ENCODE peak calls at places on chromosome 9, in six cellular contexts. S, X, V, Q, U and G are unnamed samples.

GRCh38 chr9:136506425-136506824 is 23.6 kb upstream of the SEC16A start:
- DNase-seq in S (no peak), X (no peak), V (no peak), Q (no peak), U (no peak), G (no peak)

GRCh38 chr9:127927457-127928231 is 2.9 kb downstream of the PIP5KL1 start:
- DNase-seq in S (peak), X (no peak), V (no peak), Q (peak), U (peak), G (peak)

GRCh38 chr9:16099901-16100300 is 547.1 kb downstream of the CCDC171 start:
- DNase-seq in S (no peak), X (no peak), V (no peak), Q (no peak), U (no peak), G (no peak)

GRCh38 chr9:132722564-132723065 is 52.4 kb downstream of the GTF3C4 start:
- DNase-seq in S (no peak), X (no peak), V (no peak), Q (no peak), U (no peak), G (no peak)

GRCh38 chr9:86405086-86405491 is 50.9 kb upstream of the TUT7 start:
- DNase-seq in S (no peak), X (peak), V (no peak), Q (no peak), U (no peak), G (no peak)

GRCh38 chr9:134515026-134515821 is 126.4 kb upstream of the COL5A1 start:
- DNase-seq in S (no peak), X (no peak), V (peak), Q (no peak), U (no peak), G (peak)

GRCh38 chr9:71793386-71794105 is 25.2 kb upstream of the CEMIP2 start:
- DNase-seq in S (no peak), X (no peak), V (peak), Q (peak), U (no peak), G (peak)

GRCh38 chr9:6215562-6215961 is at the start of gene IL33:
- DNase-seq in S (no peak), X (peak), V (no peak), Q (no peak), U (no peak), G (peak)

GRCh38 chr9:18910858-18911257 is 122.2 kb downstream of the SAXO1 start:
- DNase-seq in S (no peak), X (peak), V (peak), Q (no peak), U (no peak), G (no peak)

GRCh38 chr9:73132034-73132776 is 19.5 kb upstream of the ANXA1 start:
- DNase-seq in S (peak), X (peak), V (peak), Q (peak), U (peak), G (peak)

GRCh38 chr9:95937131-95937530 is 61.6 kb downstream of the ERCC6L2 start:
- DNase-seq in S (no peak), X (no peak), V (no peak), Q (no peak), U (no peak), G (no peak)

GRCh38 chr9:107983191-107983603 is 493.6 kb upstream of the KLF4 start:
- DNase-seq in S (no peak), X (peak), V (peak), Q (peak), U (no peak), G (peak)

GRCh38 chr9:82332774-82333152 is 344.2 kb downstream of the SPATA31D1 start:
- DNase-seq in S (no peak), X (no peak), V (peak), Q (peak), U (no peak), G (peak)

GRCh38 chr9:91818226-91818587 is 131.8 kb downstream of the ROR2 start:
- DNase-seq in S (no peak), X (no peak), V (no peak), Q (no peak), U (no peak), G (no peak)

GRCh38 chr9:69058101-69058500 is 22.5 kb downstream of the FXN start:
- DNase-seq in S (no peak), X (no peak), V (no peak), Q (no peak), U (no peak), G (no peak)

GRCh38 chr9:4811824-4812223 is 19.1 kb downstream of the RCL1 start:
- DNase-seq in S (no peak), X (no peak), V (no peak), Q (no peak), U (no peak), G (no peak)

GRCh38 chr9:138006576-138007233 is 129.1 kb downstream of the CACNA1B start:
- DNase-seq in S (no peak), X (no peak), V (no peak), Q (no peak), U (no peak), G (no peak)

GRCh38 chr9:123267481-123268239 is 726 bp downstream of the STRBP start:
- DNase-seq in S (peak), X (no peak), V (no peak), Q (no peak), U (no peak), G (no peak)

GRCh38 chr9:97660345-97660744 is 26.7 kb downstream of the NCBP1 start:
- DNase-seq in S (no peak), X (no peak), V (no peak), Q (peak), U (no peak), G (no peak)

DNA sequence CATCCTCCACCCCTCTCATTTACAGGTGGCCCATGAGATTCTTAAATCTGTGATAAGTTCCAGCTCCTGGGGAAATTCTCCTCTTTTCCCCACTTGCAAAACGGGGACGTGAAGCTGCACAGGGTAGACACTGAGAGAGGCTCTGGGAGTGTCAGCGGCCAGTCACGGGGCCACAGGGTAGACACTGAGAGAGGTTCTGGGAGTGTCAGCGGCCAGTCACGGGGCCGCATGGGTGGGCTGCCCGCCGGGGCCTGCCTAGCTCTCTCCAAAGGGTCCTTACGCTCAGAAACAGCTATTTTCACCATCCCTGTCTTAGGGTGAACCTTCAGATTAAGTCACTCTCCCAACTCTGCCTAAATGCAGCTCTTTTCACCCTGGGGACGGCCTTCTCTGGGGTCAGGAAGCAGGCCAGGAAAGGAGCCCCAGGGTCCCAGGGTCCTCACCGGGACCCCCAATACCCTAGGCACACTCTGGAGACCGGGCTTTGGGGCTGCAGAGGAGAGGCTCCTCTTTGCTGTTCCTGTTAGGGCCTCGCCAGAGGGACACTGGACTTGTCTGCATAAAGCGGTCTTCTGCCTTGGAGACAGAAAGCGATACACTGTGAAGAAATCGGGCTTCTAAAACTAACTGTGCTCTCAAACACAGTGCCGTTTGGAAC is 1.5 kb downstream of the FAM78A start:
- DNase-seq in S (peak), X (no peak), V (no peak), Q (peak), U (peak), G (no peak)
- H3K4me3 ChIP-seq in S (peak), X (no peak), V (no peak), Q (no peak), U (peak), G (no peak)

GRCh38 chr9:121199921-121200320 is 1.7 kb downstream of the RAB14 start:
- DNase-seq in S (no peak), X (no peak), V (peak), Q (peak), U (no peak), G (peak)

GRCh38 chr9:121200346-121200745 is 1.3 kb downstream of the RAB14 start:
- DNase-seq in S (no peak), X (no peak), V (no peak), Q (no peak), U (no peak), G (peak)

GRCh38 chr9:121196389-121196788 is 5.3 kb downstream of the RAB14 start:
- DNase-seq in S (no peak), X (no peak), V (no peak), Q (no peak), U (no peak), G (no peak)

GRCh38 chr9:121197135-121197534 is 4.5 kb downstream of the RAB14 start:
- DNase-seq in S (no peak), X (no peak), V (no peak), Q (no peak), U (no peak), G (peak)

DNA sequence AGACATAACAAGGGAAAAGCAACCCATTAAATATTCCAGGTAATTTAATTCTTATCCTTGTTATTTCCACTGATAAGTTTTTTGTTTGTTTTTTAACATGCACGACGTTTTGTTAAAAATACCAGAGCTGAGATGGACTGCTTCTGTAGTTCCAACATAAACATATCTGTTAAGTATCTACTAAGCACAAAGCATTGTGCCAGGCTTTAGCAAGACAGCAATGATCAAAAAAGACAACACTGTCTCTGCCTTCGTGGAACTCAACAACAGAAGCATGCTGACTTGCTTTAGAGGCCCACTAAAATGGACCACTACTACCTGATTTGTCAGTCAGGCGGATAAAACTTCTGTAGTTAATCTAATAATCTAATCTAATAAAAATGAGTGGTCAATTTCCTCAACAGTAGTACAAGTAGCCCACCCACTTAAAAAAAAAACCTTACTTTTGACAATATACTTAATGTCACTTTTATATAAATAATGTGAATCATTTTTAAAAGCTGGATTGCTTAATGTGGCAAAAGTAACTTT is 3.1 kb downstream of the RAB14 start:
- DNase-seq in S (no peak), X (no peak), V (no peak), Q (no peak), U (no peak), G (peak)
- H3K4me2 ChIP-seq in S (peak), X (peak), V (peak), Q (no peak), U (peak), G (peak)

DNA sequence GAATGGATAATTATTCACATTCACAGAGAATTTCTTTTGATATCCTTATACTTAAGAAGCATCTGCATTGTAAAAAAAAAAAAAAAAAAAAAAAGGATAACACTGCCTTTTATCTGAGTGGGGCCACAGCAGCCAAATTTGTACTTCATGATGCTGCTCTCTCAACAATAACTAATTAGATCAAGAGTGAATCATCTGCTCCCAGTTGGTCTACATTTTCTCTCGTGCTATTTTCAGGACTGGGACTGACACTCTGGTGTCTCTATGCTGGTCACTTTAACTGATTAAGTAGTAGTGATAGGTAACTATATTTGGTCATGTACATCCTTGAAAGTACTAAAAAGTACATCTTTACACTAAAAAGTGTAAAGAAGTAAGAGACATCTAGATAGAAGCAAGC is 90.1 kb downstream of the RFX3 start:
- DNase-seq in S (no peak), X (no peak), V (no peak), Q (no peak), U (no peak), G (no peak)
- H3K4me3 ChIP-seq in S (no peak), X (no peak), V (no peak), Q (no peak), U (no peak), G (no peak)

GRCh38 chr9:106869028-106869427 is 6.1 kb downstream of the ZNF462 start:
- DNase-seq in S (no peak), X (peak), V (no peak), Q (no peak), U (no peak), G (peak)

GRCh38 chr9:106868565-106868964 is 5.6 kb downstream of the ZNF462 start:
- DNase-seq in S (no peak), X (peak), V (no peak), Q (no peak), U (no peak), G (peak)

GRCh38 chr9:106872641-106873040 is 9.7 kb downstream of the ZNF462 start:
- DNase-seq in S (no peak), X (no peak), V (no peak), Q (no peak), U (no peak), G (peak)

GRCh38 chr9:106868096-106868495 is 5.1 kb downstream of the ZNF462 start:
- DNase-seq in S (no peak), X (no peak), V (no peak), Q (no peak), U (no peak), G (no peak)

GRCh38 chr9:106869458-106869857 is 6.5 kb downstream of the ZNF462 start:
- DNase-seq in S (no peak), X (peak), V (peak), Q (peak), U (no peak), G (peak)
- H3K4me2 ChIP-seq in S (no peak), X (no peak), V (peak), Q (no peak), U (no peak), G (peak)

GRCh38 chr9:113316032-113316431 is 12.9 kb upstream of the RNF183 start:
- DNase-seq in S (no peak), X (no peak), V (no peak), Q (no peak), U (no peak), G (no peak)
- H3K4me3 ChIP-seq in S (no peak), X (no peak), V (no peak), Q (no peak), U (no peak), G (no peak)

GRCh38 chr9:110742741-110743371 is 74.3 kb downstream of the MUSK start:
- DNase-seq in S (no peak), X (peak), V (peak), Q (no peak), U (no peak), G (peak)

GRCh38 chr9:110746211-110746930 is 77.8 kb downstream of the MUSK start:
- DNase-seq in S (no peak), X (peak), V (no peak), Q (no peak), U (no peak), G (no peak)

GRCh38 chr9:110745656-110746055 is 77.1 kb downstream of the MUSK start:
- DNase-seq in S (no peak), X (no peak), V (peak), Q (no peak), U (no peak), G (peak)

GRCh38 chr9:110748251-110748893 is 79.8 kb downstream of the MUSK start:
- DNase-seq in S (no peak), X (no peak), V (no peak), Q (peak), U (no peak), G (no peak)

DNA sequence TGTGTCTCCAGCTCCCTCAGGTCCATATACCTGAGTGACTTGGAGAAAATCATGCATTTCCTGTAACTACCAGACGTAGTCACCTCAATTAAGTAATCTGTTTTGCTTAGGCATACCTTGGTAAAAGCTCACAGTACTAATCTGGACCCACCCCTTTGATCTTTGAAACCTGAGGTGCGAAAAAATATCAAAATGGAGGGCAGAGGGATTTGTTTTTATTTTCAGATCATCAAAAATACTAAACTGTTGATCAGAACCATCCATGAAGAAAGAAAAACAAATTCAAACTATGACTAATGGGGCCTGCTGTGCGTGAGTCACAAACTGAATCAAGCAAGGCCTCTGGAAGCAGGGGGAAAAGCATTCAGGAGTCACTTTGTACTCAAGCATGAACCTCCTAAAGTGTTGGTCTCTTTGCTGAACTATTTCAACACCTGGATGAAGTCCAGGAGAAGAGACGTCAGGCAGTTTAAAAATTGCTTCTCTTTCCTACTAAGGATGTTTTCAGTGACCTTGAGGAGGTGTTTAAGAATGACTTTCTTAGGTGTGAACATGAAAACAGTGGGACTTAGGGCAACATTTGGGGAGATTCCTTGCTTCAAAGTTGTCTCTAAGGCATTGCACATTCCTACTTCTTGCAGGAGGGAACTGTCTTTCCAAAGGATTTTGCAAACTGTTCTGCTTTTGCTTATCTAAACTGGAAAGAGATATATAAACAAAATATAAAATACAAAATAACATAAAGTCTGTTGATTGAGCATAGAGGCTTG is 76.3 kb downstream of the MUSK start:
- DNase-seq in S (no peak), X (peak), V (peak), Q (peak), U (no peak), G (peak)
- H3K4me2 ChIP-seq in S (no peak), X (peak), V (peak), Q (no peak), U (no peak), G (peak)

GRCh38 chr9:126453156-126453963 is 126.7 kb downstream of the MVB12B start:
- DNase-seq in S (no peak), X (no peak), V (no peak), Q (no peak), U (no peak), G (no peak)
- H3K4me3 ChIP-seq in S (no peak), X (no peak), V (no peak), Q (no peak), U (no peak), G (no peak)

GRCh38 chr9:38681747-38682227 is 38.1 kb downstream of the FAM240B start:
- DNase-seq in S (no peak), X (peak), V (peak), Q (peak), U (no peak), G (peak)

GRCh38 chr9:38680827-38681226 is 39.1 kb downstream of the FAM240B start:
- DNase-seq in S (no peak), X (peak), V (no peak), Q (no peak), U (no peak), G (no peak)

GRCh38 chr9:38685535-38685934 is 34.4 kb downstream of the FAM240B start:
- DNase-seq in S (no peak), X (no peak), V (no peak), Q (no peak), U (no peak), G (no peak)

GRCh38 chr9:38683336-38683735 is 36.6 kb downstream of the FAM240B start:
- DNase-seq in S (no peak), X (no peak), V (no peak), Q (peak), U (no peak), G (no peak)

DNA sequence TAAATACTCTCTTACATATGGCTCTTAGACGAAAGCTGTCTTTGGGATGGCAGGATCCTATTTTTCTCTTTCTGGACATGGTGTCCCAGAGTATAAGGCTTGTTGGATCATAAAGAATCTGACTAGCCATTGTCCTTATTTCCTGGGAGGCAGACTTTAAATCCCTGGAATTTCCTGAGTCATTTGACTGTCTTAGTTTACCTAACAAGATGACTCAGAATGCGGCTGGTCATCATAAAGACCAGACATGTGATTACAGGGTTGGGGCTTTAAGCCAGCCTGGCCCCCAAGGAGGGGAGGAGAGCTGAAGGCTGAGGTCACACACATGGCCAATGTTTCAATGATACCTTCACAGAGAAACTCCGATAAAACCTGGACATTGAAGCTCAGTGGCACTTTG is 37.2 kb downstream of the FAM240B start:
- DNase-seq in S (no peak), X (peak), V (peak), Q (peak), U (no peak), G (peak)
- H3K4me2 ChIP-seq in S (no peak), X (no peak), V (no peak), Q (peak), U (no peak), G (no peak)